ENCODE peak calls at places on chromosome 20, in eight cellular contexts. V is heart left ventricle, W is IMR-90, Y is tibial artery, I is left ventricle myocardium inferior, L is upper lobe of left lung, G is adrenal gland, K is adipocyte. H is an unnamed sample. For H3K4me1 and H3K27me3, the result is how much of the 10 kb centered on the place peaks cover.

GRCh38 chr20:641516-641913 is 11.5 kb downstream of the SRXN1 start:
- DNase-seq in L (no peak), K (no peak), W (no peak), G (no peak), I (no peak), V (no peak), Y (no peak), H (no peak)

GRCh38 chr20:59650418-59650817 is 46.1 kb downstream of the PHACTR3 start:
- DNase-seq in G (no peak), K (no peak), L (no peak), I (no peak), V (no peak), W (no peak), Y (no peak), H (no peak)

GRCh38 chr20:36572701-36573102 is 695 bp upstream of the TGIF2 start:
- DNase-seq in L (peak), I (no peak), K (no peak), V (no peak), Y (no peak), G (no peak), W (peak), H (no peak)

GRCh38 chr20:37598101-37598530 is 70.4 kb upstream of the BLCAP start:
- DNase-seq in L (no peak), I (no peak), V (no peak), K (no peak), G (no peak), Y (no peak), W (no peak), H (no peak)

GRCh38 chr20:17612287-17612974 is 42.6 kb downstream of the DSTN start:
- DNase-seq in G (peak), V (no peak), L (peak), I (no peak), Y (peak), K (peak), W (peak), H (no peak)

GRCh38 chr20:3782597-3782996 is 1.3 kb upstream of the SPEF1 start:
- DNase-seq in I (no peak), L (no peak), Y (no peak), G (no peak), W (no peak), K (no peak), V (no peak), H (no peak)

GRCh38 chr20:9989066-9989724 is 45.6 kb upstream of the ANKEF1 start:
- DNase-seq in L (no peak), Y (no peak), K (peak), I (no peak), W (peak), G (no peak), V (no peak), H (no peak)

GRCh38 chr20:62999580-62999979 is 7.2 kb downstream of the BHLHE23 start:
- DNase-seq in K (no peak), I (no peak), Y (no peak), W (no peak), L (no peak), G (no peak), V (no peak), H (no peak)

GRCh38 chr20:37897008-37897548 is 5.8 kb upstream of the VSTM2L start:
- DNase-seq in L (no peak), V (no peak), I (peak), K (no peak), Y (no peak), G (no peak), W (no peak), H (no peak)

GRCh38 chr20:2086980-2087377 is 14.6 kb upstream of the STK35 start:
- DNase-seq in W (no peak), G (no peak), K (no peak), Y (no peak), I (no peak), L (no peak), V (no peak), H (no peak)

GRCh38 chr20:63125893-63126601 is 89.9 kb downstream of the YTHDF1 start:
- DNase-seq in W (no peak), Y (peak), V (peak), K (no peak), G (peak), I (peak), L (peak), H (no peak)

GRCh38 chr20:50219520-50220086 is 29.0 kb downstream of the CEBPB start:
- DNase-seq in L (no peak), V (no peak), Y (peak), G (no peak), I (no peak), W (no peak), K (no peak), H (no peak)

GRCh38 chr20:50215917-50216316 is 25.3 kb downstream of the CEBPB start:
- DNase-seq in Y (peak), K (no peak), V (no peak), L (no peak), I (no peak), W (no peak), G (no peak), H (no peak)

GRCh38 chr20:50216543-50217206 is 26.0 kb downstream of the CEBPB start:
- DNase-seq in V (no peak), W (no peak), Y (peak), K (no peak), L (no peak), I (no peak), G (no peak), H (no peak)

GRCh38 chr20:50218987-50219435 is 28.4 kb downstream of the CEBPB start:
- DNase-seq in I (no peak), W (no peak), K (no peak), V (no peak), G (no peak), L (peak), Y (peak), H (no peak)

DNA sequence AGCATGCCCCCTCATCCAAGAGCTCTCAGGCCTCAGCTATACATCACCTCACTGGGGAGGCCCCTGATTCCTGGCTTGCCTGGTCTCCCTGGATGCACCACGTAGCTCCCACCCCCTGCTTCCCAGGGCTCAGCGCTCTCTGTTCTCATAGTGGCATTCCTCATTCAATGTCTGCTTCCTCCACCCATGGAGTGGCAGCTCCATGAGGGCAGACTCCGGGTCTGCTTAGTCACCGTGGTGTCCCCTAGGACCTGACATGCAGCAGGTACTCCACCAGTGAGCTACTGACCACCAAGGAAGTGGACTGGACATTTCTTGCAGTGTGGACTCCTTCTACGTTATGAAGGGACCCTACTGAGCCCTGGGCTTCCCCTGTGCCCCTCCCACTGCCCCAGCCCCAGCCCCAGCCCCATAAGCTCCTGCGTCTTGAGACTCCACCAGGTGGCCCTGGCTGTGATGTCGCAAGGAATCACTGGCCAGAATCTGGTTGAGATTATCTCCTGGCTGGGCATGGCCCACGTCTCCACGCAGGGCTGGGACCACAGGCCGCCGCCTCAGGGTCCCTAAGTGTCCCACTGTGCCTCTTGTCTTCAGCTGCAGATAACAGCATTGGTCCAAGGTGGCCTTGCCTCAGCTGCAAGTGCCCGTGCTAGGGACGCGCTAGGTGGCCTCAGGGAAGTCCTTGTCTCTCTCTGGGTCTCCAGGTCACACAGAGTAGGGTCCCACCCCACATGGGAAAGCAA is 26.7 kb downstream of the CEBPB start:
- DNase-seq in W (no peak), G (no peak), V (no peak), I (no peak), L (no peak), K (no peak), Y (peak), H (no peak)
- H3K4me1 ChIP-seq in W (under half), G (under half), V (under half), I (under half), L (under half), K (under half), Y (under half), H (under half)

GRCh38 chr20:32378461-32378860 is 20.3 kb downstream of the ASXL1 start:
- DNase-seq in W (no peak), I (no peak), G (no peak), Y (no peak), V (no peak), K (no peak), L (no peak), H (no peak)
- H3K27me3 ChIP-seq in W (under half), I (under half), G (under half), Y (under half), V (under half), K (under half), L (under half), H (under half)

DNA sequence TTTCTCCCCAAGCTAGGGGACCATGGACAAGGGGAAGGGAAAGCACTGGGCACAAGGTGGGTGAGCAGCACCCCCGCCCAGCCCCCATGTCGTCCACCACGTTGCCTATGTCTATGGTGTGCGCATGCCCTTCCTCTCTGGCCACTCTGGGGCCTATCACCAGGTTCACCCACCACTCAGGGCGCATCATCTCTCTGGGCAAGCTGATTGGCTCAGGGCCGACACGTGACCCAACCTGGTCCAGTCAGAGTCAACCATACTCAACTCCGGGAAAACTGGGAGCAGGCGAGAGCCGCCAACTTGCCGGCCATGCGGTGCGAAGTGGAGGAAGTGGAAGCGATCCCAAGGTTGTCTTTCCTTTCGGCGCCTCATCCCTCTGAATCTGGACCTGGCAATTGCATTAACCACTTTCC is 25.9 kb downstream of the ACSS1 start:
- DNase-seq in I (no peak), W (no peak), V (no peak), L (no peak), Y (no peak), G (no peak), K (no peak), H (no peak)
- H3K4me1 ChIP-seq in I (half or more), W (under half), V (under half), L (under half), Y (under half), G (under half), K (under half), H (under half)

GRCh38 chr20:25058797-25059486 is 1.0 kb upstream of the ACSS1 start:
- DNase-seq in W (peak), L (peak), G (no peak), Y (peak), V (peak), I (peak), K (peak), H (no peak)

GRCh38 chr20:25061103-25061799 is 3.3 kb upstream of the ACSS1 start:
- DNase-seq in K (no peak), V (no peak), W (no peak), L (no peak), Y (peak), G (no peak), I (no peak), H (no peak)

GRCh38 chr20:25059487-25059820 is 1.5 kb upstream of the ACSS1 start:
- DNase-seq in K (no peak), I (no peak), Y (peak), L (no peak), G (no peak), V (no peak), W (no peak), H (no peak)

GRCh38 chr20:25058051-25058796 is at the start of gene ACSS1:
- DNase-seq in W (peak), I (peak), G (peak), V (peak), L (peak), K (peak), Y (peak), H (no peak)

GRCh38 chr20:25059866-25060465 is 2.0 kb upstream of the ACSS1 start:
- DNase-seq in I (no peak), W (no peak), G (no peak), V (no peak), K (no peak), L (peak), Y (peak), H (no peak)
- H3K27me3 ChIP-seq in I (under half), W (half or more), G (under half), V (under half), K (under half), L (under half), Y (under half), H (under half)

H was measured in thoracic aorta.